ENCODE peak calls at places on chromosomes 12 and 14, in four cellular contexts. U is mammary epithelial cell, N is neural progenitor cell, W is fibroblast of lung. H is an unnamed sample. For H3K9me3, the result is how much of the 10 kb centered on the place peaks cover.

GRCh38 chr14:95326987-95327386 is 7.3 kb upstream of the CLMN start:
- DNase-seq in U (peak), N (no peak), W (no peak), H (no peak)

GRCh38 chr12:70557583-70558263 is 79.5 kb downstream of the PTPRB start:
- DNase-seq in U (no peak), N (no peak), W (no peak), H (no peak)

GRCh38 chr14:54528973-54529372 is 19.3 kb downstream of the CGRRF1 start:
- DNase-seq in U (no peak), N (no peak), W (no peak), H (no peak)

GRCh38 chr12:211142-211465 is 2.9 kb downstream of the SLC6A12 start:
- DNase-seq in U (no peak), N (no peak), W (no peak), H (no peak)

GRCh38 chr12:15700595-15700994 is 88.6 kb downstream of the EPS8 start:
- DNase-seq in U (peak), N (no peak), W (peak), H (peak)

GRCh38 chr12:124655317-124656213 is 88.2 kb upstream of the NCOR2 start:
- DNase-seq in U (no peak), N (peak), W (peak), H (peak)

GRCh38 chr12:116381744-116382455 is 104.4 kb upstream of the MED13L start:
- DNase-seq in U (peak), N (peak), W (peak), H (peak)

GRCh38 chr14:53683229-53683628 is 273.4 kb downstream of the BMP4 start:
- DNase-seq in U (peak), N (no peak), W (peak), H (no peak)

GRCh38 chr14:50501642-50502041 is 30.7 kb downstream of the MAP4K5 start:
- DNase-seq in U (peak), N (no peak), W (peak), H (peak)

GRCh38 chr12:117155278-117156060 is 34.8 kb downstream of the FBXO21 start:
- DNase-seq in U (peak), N (peak), W (peak), H (peak)

GRCh38 chr14:104389326-104390220 is 190.0 kb upstream of the C14orf180 start:
- DNase-seq in U (no peak), N (no peak), W (no peak), H (peak)

GRCh38 chr12:75482636-75483035 is 2.1 kb downstream of the GLIPR1 start:
- DNase-seq in U (no peak), N (no peak), W (no peak), H (no peak)

GRCh38 chr14:103847954-103848719 is 762 bp upstream of the PPP1R13B start:
- DNase-seq in U (no peak), N (peak), W (no peak), H (peak)

GRCh38 chr12:94095618-94096017 is 52.8 kb upstream of the PLXNC1 start:
- DNase-seq in U (no peak), N (no peak), W (no peak), H (no peak)

GRCh38 chr14:105865266-105865903 is 339.0 kb downstream of the TMEM121 start:
- DNase-seq in U (no peak), N (no peak), W (no peak), H (peak)

GRCh38 chr14:105864651-105865265 is 338.4 kb downstream of the TMEM121 start:
- DNase-seq in U (no peak), N (no peak), W (no peak), H (peak)

GRCh38 chr14:105866841-105867321 is 340.5 kb downstream of the TMEM121 start:
- DNase-seq in U (no peak), N (no peak), W (no peak), H (peak)

GRCh38 chr14:105867961-105868599 is 341.7 kb downstream of the TMEM121 start:
- DNase-seq in U (no peak), N (no peak), W (no peak), H (no peak)

DNA sequence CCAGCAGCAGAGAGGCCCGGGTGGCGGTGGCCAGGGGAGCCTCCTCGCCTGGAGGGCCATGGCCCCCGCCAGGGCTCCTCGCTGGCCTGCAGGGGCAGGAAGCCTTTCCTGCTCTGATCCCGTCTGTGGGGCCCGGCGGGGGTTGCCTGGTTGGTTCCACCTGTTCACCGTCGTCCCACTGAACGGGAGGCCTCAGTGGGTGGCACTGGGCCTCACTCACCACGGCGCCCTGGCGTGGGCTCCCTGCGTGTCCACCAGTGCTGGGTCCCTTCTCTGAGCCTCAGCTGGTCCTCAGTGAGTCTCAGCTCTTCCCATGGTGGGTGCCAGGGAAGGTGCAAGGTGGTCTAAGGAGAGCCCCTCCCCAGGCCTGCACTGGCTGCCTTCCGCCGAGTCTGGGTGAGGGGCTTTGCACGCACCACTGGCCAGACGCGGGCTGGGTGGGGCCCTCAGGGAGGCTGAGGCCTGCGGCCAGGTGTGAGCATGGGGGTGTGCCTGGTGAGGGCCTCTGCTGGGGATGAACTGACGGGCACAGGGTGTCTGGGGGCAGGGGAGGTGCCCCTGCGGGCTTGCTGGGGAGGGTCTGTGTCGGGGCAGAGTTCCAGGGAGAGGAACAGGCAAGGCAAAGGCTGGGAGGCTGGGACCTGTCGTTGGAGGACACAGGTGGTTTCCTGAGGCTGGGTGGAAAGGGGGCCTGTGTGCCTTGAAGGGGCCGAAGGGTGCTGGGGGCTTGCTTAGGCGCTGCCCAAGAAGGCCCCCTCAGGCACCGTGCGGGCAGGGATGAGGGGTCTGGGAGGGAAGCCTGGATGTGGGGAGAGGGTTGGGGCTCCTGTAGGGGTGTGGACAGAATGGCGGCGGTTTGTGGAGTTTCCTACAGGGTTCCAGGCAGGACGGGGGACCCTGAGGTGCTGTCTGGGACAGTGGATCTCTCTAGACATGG is 339.8 kb downstream of the TMEM121 start:
- DNase-seq in U (no peak), N (no peak), W (no peak), H (peak)
- H3K9me3 ChIP-seq in U (under half), N (under half), W (under half), H (under half)

DNA sequence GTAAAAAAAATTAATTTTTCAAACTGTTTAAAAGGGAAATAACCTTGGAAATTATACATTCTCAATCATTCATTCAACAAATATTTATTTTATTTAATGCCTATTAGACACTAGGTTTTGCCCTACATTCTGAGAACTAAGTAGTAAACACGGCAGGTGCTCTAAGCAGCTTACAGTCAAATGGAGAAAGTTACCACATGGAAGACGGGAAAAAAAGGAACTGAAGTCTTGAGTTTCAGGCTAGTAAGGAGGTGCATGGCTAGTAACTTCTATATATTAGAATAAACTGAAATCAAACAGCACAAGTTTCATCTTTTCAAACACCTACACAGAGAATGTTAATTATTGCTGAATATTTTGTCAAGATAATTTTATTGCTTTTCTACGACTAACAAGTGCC is 52.9 kb downstream of the C12orf42 start:
- DNase-seq in U (no peak), N (no peak), W (no peak), H (no peak)
- H3K4me2 ChIP-seq in U (no peak), N (no peak), W (no peak), H (no peak)

GRCh38 chr14:100059433-100059781 is 5.8 kb upstream of the EVL start:
- DNase-seq in U (peak), N (no peak), W (no peak), H (no peak)
- H2AFZ ChIP-seq in U (no peak), N (no peak), W (no peak), H (no peak)

DNA sequence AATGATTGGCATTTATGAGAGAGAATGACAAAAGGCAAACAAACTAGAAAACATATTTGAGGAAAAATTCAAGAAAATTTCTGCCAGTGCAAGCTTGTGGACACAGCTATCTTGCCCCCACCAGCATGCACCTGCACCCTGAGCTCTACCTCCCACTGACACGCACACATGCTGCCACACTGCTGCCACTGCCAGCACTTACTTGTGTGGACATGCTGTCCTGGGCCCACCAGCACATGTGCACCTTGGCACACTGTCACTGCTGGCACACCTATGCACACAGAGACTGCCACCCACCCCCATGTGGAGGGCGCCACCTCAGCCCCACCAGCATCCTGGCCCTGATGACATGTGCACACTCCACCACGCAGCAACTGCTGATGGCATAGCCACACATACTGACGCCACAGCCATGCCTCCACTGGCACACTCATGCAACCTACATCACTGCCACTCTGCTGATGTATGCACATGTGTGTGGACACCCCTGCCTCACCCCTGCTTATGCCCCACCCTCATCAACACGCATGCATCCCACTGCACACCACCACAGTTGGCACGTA is 475.0 kb downstream of the SOX5 start:
- DNase-seq in U (no peak), N (no peak), W (no peak), H (no peak)
- H3K9me3 ChIP-seq in U (under half), N (under half), W (under half), H (under half)

DNA sequence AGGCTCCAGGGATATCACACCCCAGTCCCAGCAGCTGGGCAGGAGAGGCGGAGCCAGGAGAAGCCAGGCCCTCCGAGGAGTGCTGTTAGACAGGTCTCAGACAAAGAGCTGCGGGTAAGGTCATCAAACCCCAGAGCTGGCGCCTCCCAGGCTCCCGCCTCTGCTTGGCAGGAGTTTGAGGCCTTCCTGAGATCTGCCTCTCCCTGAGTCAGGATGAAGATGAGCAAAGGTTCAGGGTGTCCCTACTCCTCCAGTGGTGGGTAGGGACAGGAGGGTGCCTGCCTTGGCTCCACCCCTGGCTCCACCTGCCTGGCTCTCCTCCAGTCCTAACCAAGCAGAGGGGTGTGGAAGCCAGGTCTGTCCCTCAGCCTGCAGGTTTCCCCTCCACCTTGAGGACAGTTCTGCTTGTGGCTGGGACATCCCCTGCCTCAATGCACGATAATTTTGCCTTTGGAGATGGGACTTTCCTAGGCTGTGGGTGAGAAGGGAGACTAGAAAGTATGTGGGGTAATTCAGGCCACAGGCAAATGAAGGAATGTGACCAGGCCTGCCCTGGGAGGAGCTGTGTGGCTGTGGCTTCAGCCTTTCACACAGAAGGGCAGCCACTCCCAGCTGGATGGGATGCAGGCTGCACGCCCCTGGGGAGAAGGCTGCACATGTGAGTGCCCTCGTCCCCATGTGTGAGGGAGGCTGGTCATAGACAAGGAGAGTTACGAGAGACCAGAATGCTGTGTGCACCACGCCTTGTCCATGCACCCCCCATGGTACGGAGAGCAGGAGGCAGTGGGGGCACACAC is 2.2 kb downstream of the PLEKHG6 start:
- DNase-seq in U (peak), N (peak), W (no peak), H (peak)
- H3K4me2 ChIP-seq in U (peak), N (no peak), W (no peak), H (no peak)

GRCh38 chr14:58816416-58817115 is 178.8 kb downstream of the DACT1 start:
- DNase-seq in U (no peak), N (no peak), W (no peak), H (no peak)
- H2AFZ ChIP-seq in U (no peak), N (peak), W (no peak), H (no peak)

GRCh38 chr12:51238037-51238509 is 553 bp upstream of the DAZAP2 start:
- DNase-seq in U (no peak), N (no peak), W (no peak), H (no peak)
- H3K9me3 ChIP-seq in U (under half), N (under half), W (under half), H (under half)

GRCh38 chr12:51886021-51886710 is 1.7 kb upstream of the ANKRD33 start:
- DNase-seq in U (peak), N (no peak), W (peak), H (peak)
- H3K4me2 ChIP-seq in U (peak), N (no peak), W (peak), H (peak)

GRCh38 chr12:56350662-56351061 is 9.2 kb downstream of the STAT2 start:
- DNase-seq in U (no peak), N (no peak), W (no peak), H (no peak)
- H2AFZ ChIP-seq in U (no peak), N (no peak), W (no peak), H (no peak)

GRCh38 chr12:69321356-69321755 is 26.8 kb upstream of the LYZ start:
- DNase-seq in U (no peak), N (no peak), W (no peak), H (no peak)

GRCh38 chr12:69313209-69313608 is 35.0 kb upstream of the LYZ start:
- DNase-seq in U (no peak), N (no peak), W (no peak), H (no peak)

GRCh38 chr12:69318225-69318624 is 30.0 kb upstream of the LYZ start:
- DNase-seq in U (no peak), N (no peak), W (no peak), H (no peak)
- H3K9me3 ChIP-seq in U (under half), N (under half), W (under half), H (under half)